ENCODE peak calls at places on chromosomes 13 and 19, in seven cellular contexts. B is activated CD4-positive, alpha-beta T cell treated with anti-CD3 and anti-CD28 coated beads, Interleukin-2, amount 10 ng/mL, durations not matched to agents 7 days and 5 days; W is mesendoderm; F is RWPE1; V is T-cell; R is posterior cingulate gyrus; O is stimulated activated CD8-positive, alpha-beta memory T cell treated with anti-CD3 and anti-CD28 coated beads, Interleukin-7, amount 100 ng/mL, for 24 hours. Z is an unnamed sample.

GRCh38 chr13:31756346-31756745 is 17.0 kb downstream of the RXFP2 start:
- DNase-seq in B (no peak), W (no peak), F (peak; percentile 42), V (no peak), R (no peak), O (no peak), Z (no peak)

GRCh38 chr19:41697198-41697855 is 9.3 kb upstream of the CEACAM7 start:
- DNase-seq in B (no peak), W (no peak), F (no peak), V (no peak), R (no peak), O (no peak), Z (peak; percentile 17)

GRCh38 chr19:2033825-2034159 is 17.3 kb downstream of the MKNK2 start:
- DNase-seq in B (no peak), W (no peak), F (no peak), V (no peak), R (no peak), O (no peak), Z (peak; percentile 77)

GRCh38 chr13:113635048-113635420 is 23.0 kb downstream of the ATP4B start:
- DNase-seq in B (no peak), W (no peak), F (no peak), V (no peak), R (no peak), O (no peak), Z (peak; percentile 58)

GRCh38 chr13:108272333-108272732 is 2.8 kb downstream of the TNFSF13B start:
- DNase-seq in B (no peak), W (no peak), F (no peak), V (no peak), R (no peak), O (no peak), Z (no peak)

GRCh38 chr19:32324631-32325215 is 20.7 kb upstream of the ZNF507 start:
- DNase-seq in B (no peak), W (no peak), F (no peak), V (no peak), R (no peak), O (no peak), Z (no peak)

GRCh38 chr19:46787331-46788100 is 878 bp downstream of the SLC1A5 start:
- DNase-seq in B (peak; percentile 49), W (peak; percentile 84), F (peak; percentile 64), V (no peak), R (no peak), O (no peak), Z (peak; percentile 88)

GRCh38 chr13:79492313-79492798 is 11.4 kb downstream of the NDFIP2 start:
- DNase-seq in B (peak; percentile 30), W (peak; percentile 61), F (no peak), V (no peak), R (no peak), O (no peak), Z (no peak)

GRCh38 chr13:31042501-31043165 is 110.2 kb downstream of the TEX26 start:
- DNase-seq in B (no peak), W (no peak), F (no peak), V (no peak), R (no peak), O (no peak), Z (no peak)

GRCh38 chr13:61728468-61728867 is 312.8 kb upstream of the PCDH20 start:
- DNase-seq in B (no peak), W (no peak), F (no peak), V (no peak), R (no peak), O (no peak), Z (no peak)

GRCh38 chr13:48595330-48596127 is 58.2 kb upstream of the CYSLTR2 start:
- DNase-seq in B (peak; percentile 72), W (peak; percentile 91), F (peak; percentile 52), V (peak; percentile 57), R (peak; percentile 40), O (no peak), Z (no peak)

GRCh38 chr19:508204-509150 is 1.2 kb downstream of the TPGS1 start:
- DNase-seq in B (no peak), W (no peak), F (no peak), V (no peak), R (no peak), O (no peak), Z (peak; percentile 87)

GRCh38 chr19:408441-409005 is 424 bp downstream of the C2CD4C start:
- DNase-seq in B (no peak), W (no peak), F (no peak), V (no peak), R (no peak), O (no peak), Z (peak; percentile 62)

GRCh38 chr13:108332791-108333190 is 63.3 kb downstream of the TNFSF13B start:
- DNase-seq in B (no peak), W (no peak), F (no peak), V (no peak), R (no peak), O (no peak), Z (no peak)

GRCh38 chr19:11538232-11539036 is at the start of gene CNN1:
- DNase-seq in B (no peak), W (peak; percentile 98), F (no peak), V (no peak), R (no peak), O (no peak), Z (no peak)

GRCh38 chr13:30045916-30046704 is 195.7 kb upstream of the UBL3 start:
- DNase-seq in B (no peak), W (no peak), F (no peak), V (no peak), R (no peak), O (no peak), Z (no peak)

GRCh38 chr13:59247166-59247565 is 916.6 kb downstream of the DIAPH3 start:
- DNase-seq in B (no peak), W (no peak), F (no peak), V (no peak), R (peak; percentile 43), O (no peak), Z (no peak)

GRCh38 chr13:30569901-30570576 is 47.7 kb upstream of the USPL1 start:
- DNase-seq in B (no peak), W (peak; percentile 69), F (peak; percentile 75), V (no peak), R (no peak), O (no peak), Z (no peak)

GRCh38 chr19:38547446-38547845 is 70.3 kb downstream of the MAP4K1 start:
- DNase-seq in B (no peak), W (no peak), F (no peak), V (no peak), R (no peak), O (no peak), Z (no peak)

GRCh38 chr13:21240586-21240985 is 64.1 kb downstream of the MRPL57 start:
- DNase-seq in B (no peak), W (peak; percentile 62), F (no peak), V (no peak), R (no peak), O (no peak), Z (no peak)

GRCh38 chr19:33552191-33552927 is 30.8 kb upstream of the PEPD start:
- DNase-seq in B (no peak), W (no peak), F (no peak), V (no peak), R (no peak), O (no peak), Z (peak; percentile 32)

GRCh38 chr19:17751103-17751911 is at the start of gene FCHO1:
- DNase-seq in B (peak; percentile 92), W (no peak), F (no peak), V (peak; percentile 86), R (no peak), O (peak; percentile 76), Z (peak; percentile 95)

GRCh38 chr19:50820549-50821247 is 2.9 kb downstream of the KLK1 start:
- DNase-seq in B (no peak), W (no peak), F (no peak), V (no peak), R (no peak), O (no peak), Z (peak; percentile 79)

GRCh38 chr13:43431279-43431678 is 355.5 kb downstream of the ENOX1 start:
- DNase-seq in B (no peak), W (no peak), F (no peak), V (no peak), R (no peak), O (no peak), Z (no peak)

GRCh38 chr19:13561461-13561860 is 55.2 kb upstream of the CACNA1A start:
- DNase-seq in B (no peak), W (no peak), F (no peak), V (no peak), R (no peak), O (no peak), Z (no peak)

Z was measured in spleen.